ENCODE peak calls at places on chromosomes 2 and 18, in four cellular contexts. Z is HepG2, A is GM12878, C is K562. I is an unnamed sample.

GRCh38 chr2:222941510-222942032 is 80.7 kb downstream of the ACSL3 start:
- DNase-seq in Z (no peak), A (no peak), C (no peak), I (no peak)

GRCh38 chr2:159873136-159873728 is 75.2 kb upstream of the CD302 start:
- DNase-seq in A (no peak), C (peak; percentile 16), Z (no peak), I (no peak)

GRCh38 chr2:111634995-111635538 is 248.9 kb downstream of the ANAPC1 start:
- DNase-seq in Z (no peak), C (no peak), A (no peak), I (no peak)

GRCh38 chr2:8566788-8567468 is 114.9 kb upstream of the ID2 start:
- DNase-seq in Z (no peak), C (no peak), A (no peak), I (no peak)

GRCh38 chr18:51054764-51055163 is 24.8 kb downstream of the SMAD4 start:
- DNase-seq in C (no peak), A (no peak), Z (no peak), I (no peak)

GRCh38 chr18:33440011-33440383 is 524 bp downstream of the CCDC178 start:
- DNase-seq in A (no peak), Z (no peak), C (peak; percentile 18), I (peak; percentile 80)

GRCh38 chr18:56065101-56065500 is 477.1 kb upstream of the TCF4 start:
- DNase-seq in Z (no peak), C (no peak), A (no peak), I (no peak)

GRCh38 chr18:58556333-58557012 is 72.4 kb downstream of the ALPK2 start:
- DNase-seq in C (no peak), Z (no peak), A (no peak), I (no peak)

GRCh38 chr18:74745658-74746403 is 148.2 kb downstream of the ZNF407 start:
- DNase-seq in Z (peak; percentile 15), C (peak; percentile 4), A (no peak), I (no peak)

DNA sequence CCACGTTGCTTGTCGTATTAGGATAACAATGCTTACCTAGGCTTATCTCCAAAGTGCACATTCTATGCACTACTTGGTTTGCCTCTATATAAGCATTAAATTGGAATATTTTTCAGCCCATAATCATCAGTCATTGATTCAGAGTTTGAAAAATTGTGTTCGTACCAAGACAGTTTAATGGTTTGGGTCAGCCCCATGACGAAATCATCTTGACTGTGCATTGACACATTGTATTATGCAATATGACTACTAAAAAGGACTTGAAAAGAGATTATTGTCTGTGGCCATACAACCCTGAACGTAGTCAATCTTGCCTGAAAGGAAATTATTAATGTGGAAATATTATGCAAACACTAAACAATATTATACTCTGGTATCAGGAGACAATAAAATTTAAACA is 141.3 kb downstream of the EML6 start:
- DNase-seq in C (no peak), Z (no peak), A (no peak), I (no peak)
- TF ChIP-seq FOXM1 in C (no peak), Z (no peak), A (no peak), I (no peak)

GRCh38 chr18:49368161-49368875 is 92.1 kb downstream of the DYM start:
- DNase-seq in C (no peak), A (no peak), Z (no peak), I (no peak)

GRCh38 chr18:49371073-49371472 is 89.4 kb downstream of the DYM start:
- DNase-seq in C (no peak), A (no peak), Z (no peak), I (no peak)

GRCh38 chr18:49364821-49365220 is 95.6 kb downstream of the DYM start:
- DNase-seq in Z (no peak), A (no peak), C (no peak), I (no peak)

GRCh38 chr18:49371786-49372185 is 88.7 kb downstream of the DYM start:
- DNase-seq in A (no peak), C (no peak), Z (no peak), I (no peak)

DNA sequence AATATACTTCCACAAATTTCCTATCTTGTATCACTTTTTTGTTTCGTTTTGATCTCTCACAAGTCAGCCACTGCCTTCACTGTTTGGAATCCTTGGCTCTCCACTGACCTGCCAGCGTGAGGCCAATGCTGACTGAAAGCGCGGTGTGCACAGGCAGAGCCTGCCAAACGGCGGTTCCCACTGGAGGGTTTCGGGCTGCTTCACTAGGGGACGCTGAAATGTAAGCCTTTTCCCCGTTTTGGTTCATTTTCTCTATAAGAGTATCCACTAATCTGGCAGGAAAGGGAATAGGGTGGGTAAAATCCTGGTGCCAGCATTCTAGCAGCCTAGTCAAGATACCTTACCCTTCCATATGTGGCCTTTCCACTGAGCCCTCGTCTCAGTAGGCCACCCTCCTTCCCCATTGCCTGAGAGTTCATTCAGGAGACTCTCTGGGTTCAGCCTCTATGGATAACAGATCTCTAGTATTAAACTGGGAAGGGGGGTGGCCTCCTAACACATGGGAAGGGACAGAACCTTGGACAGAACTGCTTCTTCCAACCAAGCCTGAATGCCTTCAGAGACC is 91.5 kb downstream of the DYM start:
- DNase-seq in Z (peak; percentile 52), C (no peak), A (no peak), I (no peak)
- TF ChIP-seq TARDBP in Z (no peak), C (no peak), A (no peak), I (no peak)

GRCh38 chr2:13020469-13020868 is 303.7 kb downstream of the TRIB2 start:
- DNase-seq in A (no peak), C (no peak), Z (no peak), I (no peak)

GRCh38 chr2:13018490-13018889 is 301.8 kb downstream of the TRIB2 start:
- DNase-seq in A (no peak), Z (no peak), C (no peak), I (no peak)

GRCh38 chr2:13015941-13016340 is 299.2 kb downstream of the TRIB2 start:
- DNase-seq in C (no peak), Z (no peak), A (no peak), I (no peak)

GRCh38 chr2:13021470-13021957 is 304.8 kb downstream of the TRIB2 start:
- DNase-seq in C (no peak), Z (no peak), A (no peak), I (no peak)
- TF ChIP-seq FOXM1 in C (no peak), Z (no peak), A (no peak), I (no peak)

GRCh38 chr2:240837621-240838020 is 17.6 kb upstream of the KIF1A start:
- DNase-seq in A (no peak), C (no peak), Z (no peak), I (no peak)
- TF ChIP-seq TARDBP in A (no peak), C (no peak), Z (no peak), I (no peak)

DNA sequence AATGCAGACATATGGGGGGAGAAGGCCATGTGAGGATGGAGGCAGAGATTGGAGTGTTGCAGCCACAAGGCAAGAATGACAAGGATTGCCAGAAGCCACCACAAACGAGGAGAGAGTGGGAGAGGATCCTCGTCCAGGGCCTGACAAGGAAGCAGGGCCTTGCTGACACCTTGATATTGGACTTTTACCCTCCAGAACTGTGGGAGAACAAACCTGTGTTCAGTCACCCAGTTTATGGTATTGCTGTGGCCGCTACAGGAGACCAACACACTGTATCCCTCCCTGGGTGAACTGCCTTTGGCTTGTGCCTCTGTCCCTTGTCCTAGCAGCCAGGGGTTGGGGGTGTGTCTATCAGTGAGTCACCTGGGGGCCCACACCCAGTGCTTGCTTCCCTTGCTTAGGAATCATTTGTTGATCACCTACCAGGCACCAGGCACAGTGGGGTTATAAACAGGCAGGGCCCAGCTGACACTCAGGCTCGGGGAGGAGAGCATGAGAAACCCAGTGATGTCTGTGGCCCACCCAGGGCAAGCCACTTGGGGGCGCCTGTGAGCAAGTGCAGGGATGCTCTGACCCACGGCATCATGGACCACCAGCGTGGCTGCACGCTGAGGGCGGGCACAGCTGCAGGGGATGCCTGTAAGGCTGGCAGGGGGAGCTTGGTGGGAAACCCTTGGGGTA is 17.2 kb downstream of the TMEM185B start:
- DNase-seq in A (no peak), C (peak; percentile 62), Z (no peak), I (peak; percentile 68)
- TF ChIP-seq FOXM1 in A (no peak), C (no peak), Z (no peak), I (no peak)

GRCh38 chr18:10518595-10519273 is 7.1 kb upstream of the NAPG start:
- DNase-seq in A (no peak), C (peak; percentile 38), Z (peak; percentile 16), I (peak; percentile 10)

GRCh38 chr18:10523544-10523943 is 2.3 kb upstream of the NAPG start:
- DNase-seq in C (no peak), A (no peak), Z (no peak), I (no peak)

GRCh38 chr18:10519366-10519765 is 6.5 kb upstream of the NAPG start:
- DNase-seq in A (no peak), C (no peak), Z (no peak), I (no peak)

GRCh38 chr18:10522574-10522973 is 3.3 kb upstream of the NAPG start:
- DNase-seq in A (no peak), Z (no peak), C (no peak), I (no peak)

GRCh38 chr18:10519999-10520935 is 5.6 kb upstream of the NAPG start:
- DNase-seq in A (peak; percentile 53), C (peak; percentile 74), Z (peak; percentile 76), I (peak; percentile 64)
- TF ChIP-seq TARDBP in A (no peak), C (no peak), Z (no peak), I (no peak)

GRCh38 chr2:22450831-22451230 is 934.1 kb upstream of the KLHL29 start:
- DNase-seq in A (no peak), C (no peak), Z (no peak), I (no peak)
- TF ChIP-seq FOXM1 in A (no peak), C (no peak), Z (no peak), I (no peak)

DNA sequence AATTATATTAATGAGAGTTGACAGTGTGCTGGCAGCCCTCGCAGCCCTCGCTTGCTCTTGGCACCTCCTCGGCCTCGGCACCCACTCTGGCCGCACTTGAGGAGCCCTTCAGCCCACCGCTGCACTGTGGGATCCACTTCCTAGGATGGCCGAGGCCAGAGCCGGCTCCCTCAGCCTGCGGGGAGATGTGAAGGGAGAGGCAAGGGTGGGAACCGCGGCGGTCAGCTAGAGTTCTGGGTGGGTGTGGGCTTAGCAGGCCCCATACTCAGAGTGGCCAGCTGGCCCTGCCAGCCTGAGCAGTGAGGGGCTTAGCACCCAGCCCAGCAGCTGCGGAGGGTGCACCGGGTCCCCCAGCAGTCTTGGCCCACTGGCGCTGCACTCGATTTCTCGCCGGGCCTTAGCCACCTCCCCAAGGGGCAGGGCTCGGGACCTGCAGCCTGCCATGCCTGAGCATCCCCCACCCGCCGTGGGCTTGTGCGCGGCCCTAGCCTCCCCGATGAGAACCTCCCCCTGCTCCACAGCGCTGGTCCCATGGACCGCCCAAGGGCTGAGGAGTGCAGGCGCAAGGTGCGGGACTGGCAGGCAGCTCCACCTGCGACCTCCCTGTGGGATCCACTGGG is 68.2 kb upstream of the LRRTM4 start:
- DNase-seq in Z (no peak), A (no peak), C (no peak), I (no peak)
- TF ChIP-seq TARDBP in Z (no peak), A (no peak), C (no peak), I (no peak)

DNA sequence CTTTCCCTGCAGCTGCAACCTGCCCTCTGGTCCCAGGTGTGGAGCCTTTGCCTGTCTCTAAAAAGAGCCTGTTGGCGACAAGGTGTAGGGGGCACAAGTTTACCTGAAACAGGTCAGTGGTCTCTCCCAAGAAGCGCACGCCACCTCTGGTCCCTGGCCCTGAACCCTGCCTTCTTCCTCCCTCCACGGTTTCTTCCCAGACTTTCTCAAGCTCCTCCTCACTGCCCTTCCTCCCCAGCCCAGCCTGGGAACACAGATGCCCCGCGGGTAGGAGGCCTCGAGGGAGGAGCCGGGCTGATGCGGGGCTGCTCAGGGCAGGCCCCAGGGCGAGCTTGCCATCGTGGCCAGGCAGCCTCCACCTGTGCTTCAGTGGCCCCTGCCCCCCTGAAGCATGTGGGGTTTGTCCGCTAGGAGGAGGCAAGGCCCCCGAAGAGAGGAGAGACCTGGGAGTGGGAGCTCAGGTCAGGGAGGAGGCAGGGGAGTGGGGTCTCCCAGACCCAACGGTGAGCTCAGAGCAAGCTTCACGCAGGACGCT is 89.5 kb downstream of the SMAD7 start:
- DNase-seq in C (no peak), Z (no peak), A (no peak), I (no peak)
- TF ChIP-seq FOXM1 in C (no peak), Z (no peak), A (no peak), I (no peak)

I was measured in HEK293T.